ENCODE peak calls at places on chromosomes 12 and 14, in seven cellular contexts. One of them, this sample, is unnamed.

GRCh38 chr14:101491841-101492240 is 69.5 kb upstream of the DIO3 start:
- DNase-seq in H4: no peak
- DNase-seq in SJSA1: no peak
- DNase-seq in heart left ventricle: peak; percentile 5
- DNase-seq in activated naive CD4-positive, alpha-beta T cell treated with anti-CD3 and anti-CD28 coated beads, Interleukin-2, amount 10 ng/mL, durations not matched to agents 7 days and 5 days: peak; percentile 10
- DNase-seq in upper lobe of right lung: peak; percentile 30
- DNase-seq in stimulated activated CD8-positive, alpha-beta memory T cell treated with anti-CD3 and anti-CD28 coated beads, Interleukin-4, amount 100 ng/mL, for 4 hours: no peak
- DNase-seq in this sample: no peak

GRCh38 chr14:94113908-94114588 is 3.5 kb downstream of the IFI27 start:
- DNase-seq in H4: no peak
- DNase-seq in SJSA1: no peak
- DNase-seq in heart left ventricle: no peak
- DNase-seq in activated naive CD4-positive, alpha-beta T cell treated with anti-CD3 and anti-CD28 coated beads, Interleukin-2, amount 10 ng/mL, durations not matched to agents 7 days and 5 days: no peak
- DNase-seq in upper lobe of right lung: no peak
- DNase-seq in stimulated activated CD8-positive, alpha-beta memory T cell treated with anti-CD3 and anti-CD28 coated beads, Interleukin-4, amount 100 ng/mL, for 4 hours: no peak
- DNase-seq in this sample: no peak

GRCh38 chr12:2064078-2064507 is 11.3 kb downstream of the CACNA1C start:
- DNase-seq in H4: peak; percentile 79
- DNase-seq in SJSA1: peak; percentile 32
- DNase-seq in heart left ventricle: no peak
- DNase-seq in activated naive CD4-positive, alpha-beta T cell treated with anti-CD3 and anti-CD28 coated beads, Interleukin-2, amount 10 ng/mL, durations not matched to agents 7 days and 5 days: peak; percentile 47
- DNase-seq in upper lobe of right lung: no peak
- DNase-seq in stimulated activated CD8-positive, alpha-beta memory T cell treated with anti-CD3 and anti-CD28 coated beads, Interleukin-4, amount 100 ng/mL, for 4 hours: no peak
- DNase-seq in this sample: no peak

GRCh38 chr14:39988939-39989338 is 556.7 kb upstream of the FBXO33 start:
- DNase-seq in H4: peak; percentile 64
- DNase-seq in SJSA1: no peak
- DNase-seq in heart left ventricle: no peak
- DNase-seq in activated naive CD4-positive, alpha-beta T cell treated with anti-CD3 and anti-CD28 coated beads, Interleukin-2, amount 10 ng/mL, durations not matched to agents 7 days and 5 days: no peak
- DNase-seq in upper lobe of right lung: no peak
- DNase-seq in stimulated activated CD8-positive, alpha-beta memory T cell treated with anti-CD3 and anti-CD28 coated beads, Interleukin-4, amount 100 ng/mL, for 4 hours: no peak
- DNase-seq in this sample: no peak

GRCh38 chr14:68691031-68691864 is 101.6 kb downstream of the ZFP36L1 start:
- DNase-seq in H4: no peak
- DNase-seq in SJSA1: no peak
- DNase-seq in heart left ventricle: no peak
- DNase-seq in activated naive CD4-positive, alpha-beta T cell treated with anti-CD3 and anti-CD28 coated beads, Interleukin-2, amount 10 ng/mL, durations not matched to agents 7 days and 5 days: peak; percentile 19
- DNase-seq in upper lobe of right lung: peak; percentile 61
- DNase-seq in stimulated activated CD8-positive, alpha-beta memory T cell treated with anti-CD3 and anti-CD28 coated beads, Interleukin-4, amount 100 ng/mL, for 4 hours: no peak
- DNase-seq in this sample: no peak

GRCh38 chr14:74524076-74524812 is 30.7 kb downstream of the ISCA2 start:
- DNase-seq in H4: no peak
- DNase-seq in SJSA1: no peak
- DNase-seq in heart left ventricle: no peak
- DNase-seq in activated naive CD4-positive, alpha-beta T cell treated with anti-CD3 and anti-CD28 coated beads, Interleukin-2, amount 10 ng/mL, durations not matched to agents 7 days and 5 days: no peak
- DNase-seq in upper lobe of right lung: no peak
- DNase-seq in stimulated activated CD8-positive, alpha-beta memory T cell treated with anti-CD3 and anti-CD28 coated beads, Interleukin-4, amount 100 ng/mL, for 4 hours: no peak
- DNase-seq in this sample: no peak

GRCh38 chr12:28180791-28181190 is 9.5 kb upstream of the CCDC91 start:
- DNase-seq in H4: no peak
- DNase-seq in SJSA1: no peak
- DNase-seq in heart left ventricle: no peak
- DNase-seq in activated naive CD4-positive, alpha-beta T cell treated with anti-CD3 and anti-CD28 coated beads, Interleukin-2, amount 10 ng/mL, durations not matched to agents 7 days and 5 days: no peak
- DNase-seq in upper lobe of right lung: no peak
- DNase-seq in stimulated activated CD8-positive, alpha-beta memory T cell treated with anti-CD3 and anti-CD28 coated beads, Interleukin-4, amount 100 ng/mL, for 4 hours: no peak
- DNase-seq in this sample: no peak

GRCh38 chr12:862303-862911 is 87.1 kb downstream of the RAD52 start:
- DNase-seq in H4: no peak
- DNase-seq in SJSA1: no peak
- DNase-seq in heart left ventricle: no peak
- DNase-seq in activated naive CD4-positive, alpha-beta T cell treated with anti-CD3 and anti-CD28 coated beads, Interleukin-2, amount 10 ng/mL, durations not matched to agents 7 days and 5 days: no peak
- DNase-seq in upper lobe of right lung: no peak
- DNase-seq in stimulated activated CD8-positive, alpha-beta memory T cell treated with anti-CD3 and anti-CD28 coated beads, Interleukin-4, amount 100 ng/mL, for 4 hours: no peak
- DNase-seq in this sample: no peak

GRCh38 chr12:124484067-124484466 is 83.3 kb downstream of the NCOR2 start:
- DNase-seq in H4: no peak
- DNase-seq in SJSA1: no peak
- DNase-seq in heart left ventricle: no peak
- DNase-seq in activated naive CD4-positive, alpha-beta T cell treated with anti-CD3 and anti-CD28 coated beads, Interleukin-2, amount 10 ng/mL, durations not matched to agents 7 days and 5 days: no peak
- DNase-seq in upper lobe of right lung: no peak
- DNase-seq in stimulated activated CD8-positive, alpha-beta memory T cell treated with anti-CD3 and anti-CD28 coated beads, Interleukin-4, amount 100 ng/mL, for 4 hours: no peak
- DNase-seq in this sample: peak; percentile 20

GRCh38 chr14:71714225-71714624 is 218.0 kb upstream of the RGS6 start:
- DNase-seq in H4: no peak
- DNase-seq in SJSA1: no peak
- DNase-seq in heart left ventricle: no peak
- DNase-seq in activated naive CD4-positive, alpha-beta T cell treated with anti-CD3 and anti-CD28 coated beads, Interleukin-2, amount 10 ng/mL, durations not matched to agents 7 days and 5 days: no peak
- DNase-seq in upper lobe of right lung: no peak
- DNase-seq in stimulated activated CD8-positive, alpha-beta memory T cell treated with anti-CD3 and anti-CD28 coated beads, Interleukin-4, amount 100 ng/mL, for 4 hours: no peak
- DNase-seq in this sample: no peak

GRCh38 chr12:132261328-132262138 is 67.9 kb downstream of the GALNT9 start:
- DNase-seq in H4: no peak
- DNase-seq in SJSA1: no peak
- DNase-seq in heart left ventricle: no peak
- DNase-seq in activated naive CD4-positive, alpha-beta T cell treated with anti-CD3 and anti-CD28 coated beads, Interleukin-2, amount 10 ng/mL, durations not matched to agents 7 days and 5 days: no peak
- DNase-seq in upper lobe of right lung: no peak
- DNase-seq in stimulated activated CD8-positive, alpha-beta memory T cell treated with anti-CD3 and anti-CD28 coated beads, Interleukin-4, amount 100 ng/mL, for 4 hours: no peak
- DNase-seq in this sample: peak; percentile 29

GRCh38 chr12:67647547-67648305 is 819 bp upstream of the DYRK2 start:
- DNase-seq in H4: peak; percentile 90
- DNase-seq in SJSA1: peak; percentile 83
- DNase-seq in heart left ventricle: peak; percentile 82
- DNase-seq in activated naive CD4-positive, alpha-beta T cell treated with anti-CD3 and anti-CD28 coated beads, Interleukin-2, amount 10 ng/mL, durations not matched to agents 7 days and 5 days: peak; percentile 68
- DNase-seq in upper lobe of right lung: peak; percentile 84
- DNase-seq in stimulated activated CD8-positive, alpha-beta memory T cell treated with anti-CD3 and anti-CD28 coated beads, Interleukin-4, amount 100 ng/mL, for 4 hours: no peak
- DNase-seq in this sample: peak; percentile 82

GRCh38 chr14:61564623-61565091 is 130.7 kb upstream of the HIF1A start:
- DNase-seq in H4: peak; percentile 86
- DNase-seq in SJSA1: peak; percentile 95
- DNase-seq in heart left ventricle: no peak
- DNase-seq in activated naive CD4-positive, alpha-beta T cell treated with anti-CD3 and anti-CD28 coated beads, Interleukin-2, amount 10 ng/mL, durations not matched to agents 7 days and 5 days: no peak
- DNase-seq in upper lobe of right lung: no peak
- DNase-seq in stimulated activated CD8-positive, alpha-beta memory T cell treated with anti-CD3 and anti-CD28 coated beads, Interleukin-4, amount 100 ng/mL, for 4 hours: no peak
- DNase-seq in this sample: no peak

GRCh38 chr14:72917420-72917819 is 8.8 kb upstream of the DCAF4 start:
- DNase-seq in H4: no peak
- DNase-seq in SJSA1: no peak
- DNase-seq in heart left ventricle: no peak
- DNase-seq in activated naive CD4-positive, alpha-beta T cell treated with anti-CD3 and anti-CD28 coated beads, Interleukin-2, amount 10 ng/mL, durations not matched to agents 7 days and 5 days: no peak
- DNase-seq in upper lobe of right lung: no peak
- DNase-seq in stimulated activated CD8-positive, alpha-beta memory T cell treated with anti-CD3 and anti-CD28 coated beads, Interleukin-4, amount 100 ng/mL, for 4 hours: no peak
- DNase-seq in this sample: no peak

GRCh38 chr12:2650261-2651060 is 144.3 kb upstream of the FKBP4 start:
- DNase-seq in H4: no peak
- DNase-seq in SJSA1: no peak
- DNase-seq in heart left ventricle: no peak
- DNase-seq in activated naive CD4-positive, alpha-beta T cell treated with anti-CD3 and anti-CD28 coated beads, Interleukin-2, amount 10 ng/mL, durations not matched to agents 7 days and 5 days: no peak
- DNase-seq in upper lobe of right lung: peak; percentile 40
- DNase-seq in stimulated activated CD8-positive, alpha-beta memory T cell treated with anti-CD3 and anti-CD28 coated beads, Interleukin-4, amount 100 ng/mL, for 4 hours: no peak
- DNase-seq in this sample: no peak

GRCh38 chr14:22289570-22289969 is 299.5 kb downstream of the DAD1 start:
- DNase-seq in H4: no peak
- DNase-seq in SJSA1: no peak
- DNase-seq in heart left ventricle: no peak
- DNase-seq in activated naive CD4-positive, alpha-beta T cell treated with anti-CD3 and anti-CD28 coated beads, Interleukin-2, amount 10 ng/mL, durations not matched to agents 7 days and 5 days: no peak
- DNase-seq in upper lobe of right lung: no peak
- DNase-seq in stimulated activated CD8-positive, alpha-beta memory T cell treated with anti-CD3 and anti-CD28 coated beads, Interleukin-4, amount 100 ng/mL, for 4 hours: no peak
- DNase-seq in this sample: no peak

GRCh38 chr14:105026033-105026785 is 5.3 kb upstream of the CDCA4 start:
- DNase-seq in H4: no peak
- DNase-seq in SJSA1: no peak
- DNase-seq in heart left ventricle: no peak
- DNase-seq in activated naive CD4-positive, alpha-beta T cell treated with anti-CD3 and anti-CD28 coated beads, Interleukin-2, amount 10 ng/mL, durations not matched to agents 7 days and 5 days: no peak
- DNase-seq in upper lobe of right lung: no peak
- DNase-seq in stimulated activated CD8-positive, alpha-beta memory T cell treated with anti-CD3 and anti-CD28 coated beads, Interleukin-4, amount 100 ng/mL, for 4 hours: no peak
- DNase-seq in this sample: no peak

GRCh38 chr12:15522574-15523187 is 200.4 kb downstream of the PTPRO start:
- DNase-seq in H4: peak; percentile 59
- DNase-seq in SJSA1: no peak
- DNase-seq in heart left ventricle: no peak
- DNase-seq in activated naive CD4-positive, alpha-beta T cell treated with anti-CD3 and anti-CD28 coated beads, Interleukin-2, amount 10 ng/mL, durations not matched to agents 7 days and 5 days: no peak
- DNase-seq in upper lobe of right lung: no peak
- DNase-seq in stimulated activated CD8-positive, alpha-beta memory T cell treated with anti-CD3 and anti-CD28 coated beads, Interleukin-4, amount 100 ng/mL, for 4 hours: no peak
- DNase-seq in this sample: no peak

GRCh38 chr12:93614917-93615596 is 42.6 kb downstream of the SOCS2 start:
- DNase-seq in H4: no peak
- DNase-seq in SJSA1: no peak
- DNase-seq in heart left ventricle: no peak
- DNase-seq in activated naive CD4-positive, alpha-beta T cell treated with anti-CD3 and anti-CD28 coated beads, Interleukin-2, amount 10 ng/mL, durations not matched to agents 7 days and 5 days: no peak
- DNase-seq in upper lobe of right lung: no peak
- DNase-seq in stimulated activated CD8-positive, alpha-beta memory T cell treated with anti-CD3 and anti-CD28 coated beads, Interleukin-4, amount 100 ng/mL, for 4 hours: no peak
- DNase-seq in this sample: no peak

GRCh38 chr14:77459072-77459723 is 1.3 kb downstream of the AHSA1 start:
- DNase-seq in H4: peak; percentile 45
- DNase-seq in SJSA1: peak; percentile 56
- DNase-seq in heart left ventricle: peak; percentile 48
- DNase-seq in activated naive CD4-positive, alpha-beta T cell treated with anti-CD3 and anti-CD28 coated beads, Interleukin-2, amount 10 ng/mL, durations not matched to agents 7 days and 5 days: peak; percentile 82
- DNase-seq in upper lobe of right lung: no peak
- DNase-seq in stimulated activated CD8-positive, alpha-beta memory T cell treated with anti-CD3 and anti-CD28 coated beads, Interleukin-4, amount 100 ng/mL, for 4 hours: peak; percentile 24
- DNase-seq in this sample: no peak

GRCh38 chr14:92659765-92660561 is 88.5 kb downstream of the LGMN start:
- DNase-seq in H4: no peak
- DNase-seq in SJSA1: no peak
- DNase-seq in heart left ventricle: peak; percentile 60
- DNase-seq in activated naive CD4-positive, alpha-beta T cell treated with anti-CD3 and anti-CD28 coated beads, Interleukin-2, amount 10 ng/mL, durations not matched to agents 7 days and 5 days: no peak
- DNase-seq in upper lobe of right lung: peak; percentile 72
- DNase-seq in stimulated activated CD8-positive, alpha-beta memory T cell treated with anti-CD3 and anti-CD28 coated beads, Interleukin-4, amount 100 ng/mL, for 4 hours: no peak
- DNase-seq in this sample: peak; percentile 52

GRCh38 chr14:104305511-104306449 is 167.4 kb downstream of the KIF26A start:
- DNase-seq in H4: no peak
- DNase-seq in SJSA1: no peak
- DNase-seq in heart left ventricle: no peak
- DNase-seq in activated naive CD4-positive, alpha-beta T cell treated with anti-CD3 and anti-CD28 coated beads, Interleukin-2, amount 10 ng/mL, durations not matched to agents 7 days and 5 days: no peak
- DNase-seq in upper lobe of right lung: no peak
- DNase-seq in stimulated activated CD8-positive, alpha-beta memory T cell treated with anti-CD3 and anti-CD28 coated beads, Interleukin-4, amount 100 ng/mL, for 4 hours: no peak
- DNase-seq in this sample: peak; percentile 22

GRCh38 chr14:62029569-62029924 is 267.3 kb downstream of the SNAPC1 start:
- DNase-seq in H4: no peak
- DNase-seq in SJSA1: no peak
- DNase-seq in heart left ventricle: no peak
- DNase-seq in activated naive CD4-positive, alpha-beta T cell treated with anti-CD3 and anti-CD28 coated beads, Interleukin-2, amount 10 ng/mL, durations not matched to agents 7 days and 5 days: no peak
- DNase-seq in upper lobe of right lung: no peak
- DNase-seq in stimulated activated CD8-positive, alpha-beta memory T cell treated with anti-CD3 and anti-CD28 coated beads, Interleukin-4, amount 100 ng/mL, for 4 hours: no peak
- DNase-seq in this sample: no peak

GRCh38 chr14:42123526-42123925 is 516.9 kb downstream of the LRFN5 start:
- DNase-seq in H4: no peak
- DNase-seq in SJSA1: no peak
- DNase-seq in heart left ventricle: no peak
- DNase-seq in activated naive CD4-positive, alpha-beta T cell treated with anti-CD3 and anti-CD28 coated beads, Interleukin-2, amount 10 ng/mL, durations not matched to agents 7 days and 5 days: no peak
- DNase-seq in upper lobe of right lung: no peak
- DNase-seq in stimulated activated CD8-positive, alpha-beta memory T cell treated with anti-CD3 and anti-CD28 coated beads, Interleukin-4, amount 100 ng/mL, for 4 hours: no peak
- DNase-seq in this sample: no peak

GRCh38 chr12:7142057-7142644 is 12.0 kb downstream of the CLSTN3 start:
- DNase-seq in H4: peak; percentile 44
- DNase-seq in SJSA1: no peak
- DNase-seq in heart left ventricle: no peak
- DNase-seq in activated naive CD4-positive, alpha-beta T cell treated with anti-CD3 and anti-CD28 coated beads, Interleukin-2, amount 10 ng/mL, durations not matched to agents 7 days and 5 days: peak; percentile 74
- DNase-seq in upper lobe of right lung: peak; percentile 79
- DNase-seq in stimulated activated CD8-positive, alpha-beta memory T cell treated with anti-CD3 and anti-CD28 coated beads, Interleukin-4, amount 100 ng/mL, for 4 hours: no peak
- DNase-seq in this sample: no peak

GRCh38 chr12:52014567-52015392 is 8.0 kb downstream of the TAMALIN start:
- DNase-seq in H4: no peak
- DNase-seq in SJSA1: no peak
- DNase-seq in heart left ventricle: no peak
- DNase-seq in activated naive CD4-positive, alpha-beta T cell treated with anti-CD3 and anti-CD28 coated beads, Interleukin-2, amount 10 ng/mL, durations not matched to agents 7 days and 5 days: no peak
- DNase-seq in upper lobe of right lung: no peak
- DNase-seq in stimulated activated CD8-positive, alpha-beta memory T cell treated with anti-CD3 and anti-CD28 coated beads, Interleukin-4, amount 100 ng/mL, for 4 hours: no peak
- DNase-seq in this sample: peak; percentile 60

GRCh38 chr12:7557227-7557626 is 53.6 kb upstream of the CD163 start:
- DNase-seq in H4: no peak
- DNase-seq in SJSA1: no peak
- DNase-seq in heart left ventricle: no peak
- DNase-seq in activated naive CD4-positive, alpha-beta T cell treated with anti-CD3 and anti-CD28 coated beads, Interleukin-2, amount 10 ng/mL, durations not matched to agents 7 days and 5 days: no peak
- DNase-seq in upper lobe of right lung: no peak
- DNase-seq in stimulated activated CD8-positive, alpha-beta memory T cell treated with anti-CD3 and anti-CD28 coated beads, Interleukin-4, amount 100 ng/mL, for 4 hours: no peak
- DNase-seq in this sample: no peak

GRCh38 chr12:75628511-75628910 is 117.1 kb upstream of the KRR1 start:
- DNase-seq in H4: no peak
- DNase-seq in SJSA1: no peak
- DNase-seq in heart left ventricle: no peak
- DNase-seq in activated naive CD4-positive, alpha-beta T cell treated with anti-CD3 and anti-CD28 coated beads, Interleukin-2, amount 10 ng/mL, durations not matched to agents 7 days and 5 days: no peak
- DNase-seq in upper lobe of right lung: no peak
- DNase-seq in stimulated activated CD8-positive, alpha-beta memory T cell treated with anti-CD3 and anti-CD28 coated beads, Interleukin-4, amount 100 ng/mL, for 4 hours: no peak
- DNase-seq in this sample: no peak

GRCh38 chr14:23704890-23705289 is 68.7 kb downstream of the DHRS2 start:
- DNase-seq in H4: no peak
- DNase-seq in SJSA1: no peak
- DNase-seq in heart left ventricle: no peak
- DNase-seq in activated naive CD4-positive, alpha-beta T cell treated with anti-CD3 and anti-CD28 coated beads, Interleukin-2, amount 10 ng/mL, durations not matched to agents 7 days and 5 days: no peak
- DNase-seq in upper lobe of right lung: no peak
- DNase-seq in stimulated activated CD8-positive, alpha-beta memory T cell treated with anti-CD3 and anti-CD28 coated beads, Interleukin-4, amount 100 ng/mL, for 4 hours: no peak
- DNase-seq in this sample: no peak

GRCh38 chr12:103908877-103909276 is 21.3 kb upstream of the HSP90B1 start:
- DNase-seq in H4: no peak
- DNase-seq in SJSA1: no peak
- DNase-seq in heart left ventricle: no peak
- DNase-seq in activated naive CD4-positive, alpha-beta T cell treated with anti-CD3 and anti-CD28 coated beads, Interleukin-2, amount 10 ng/mL, durations not matched to agents 7 days and 5 days: no peak
- DNase-seq in upper lobe of right lung: no peak
- DNase-seq in stimulated activated CD8-positive, alpha-beta memory T cell treated with anti-CD3 and anti-CD28 coated beads, Interleukin-4, amount 100 ng/mL, for 4 hours: no peak
- DNase-seq in this sample: no peak

GRCh38 chr12:74415633-74416032 is 122.0 kb upstream of the ATXN7L3B start:
- DNase-seq in H4: peak; percentile 52
- DNase-seq in SJSA1: no peak
- DNase-seq in heart left ventricle: no peak
- DNase-seq in activated naive CD4-positive, alpha-beta T cell treated with anti-CD3 and anti-CD28 coated beads, Interleukin-2, amount 10 ng/mL, durations not matched to agents 7 days and 5 days: no peak
- DNase-seq in upper lobe of right lung: no peak
- DNase-seq in stimulated activated CD8-positive, alpha-beta memory T cell treated with anti-CD3 and anti-CD28 coated beads, Interleukin-4, amount 100 ng/mL, for 4 hours: no peak
- DNase-seq in this sample: no peak

GRCh38 chr12:88538250-88538649 is 42.0 kb downstream of the KITLG start:
- DNase-seq in H4: no peak
- DNase-seq in SJSA1: no peak
- DNase-seq in heart left ventricle: no peak
- DNase-seq in activated naive CD4-positive, alpha-beta T cell treated with anti-CD3 and anti-CD28 coated beads, Interleukin-2, amount 10 ng/mL, durations not matched to agents 7 days and 5 days: no peak
- DNase-seq in upper lobe of right lung: no peak
- DNase-seq in stimulated activated CD8-positive, alpha-beta memory T cell treated with anti-CD3 and anti-CD28 coated beads, Interleukin-4, amount 100 ng/mL, for 4 hours: no peak
- DNase-seq in this sample: no peak

GRCh38 chr14:50047274-50047676 is 69.1 kb downstream of the VCPKMT start:
- DNase-seq in H4: no peak
- DNase-seq in SJSA1: no peak
- DNase-seq in heart left ventricle: peak; percentile 39
- DNase-seq in activated naive CD4-positive, alpha-beta T cell treated with anti-CD3 and anti-CD28 coated beads, Interleukin-2, amount 10 ng/mL, durations not matched to agents 7 days and 5 days: no peak
- DNase-seq in upper lobe of right lung: no peak
- DNase-seq in stimulated activated CD8-positive, alpha-beta memory T cell treated with anti-CD3 and anti-CD28 coated beads, Interleukin-4, amount 100 ng/mL, for 4 hours: no peak
- DNase-seq in this sample: no peak

GRCh38 chr12:73517859-73518258 is 1019.8 kb upstream of the ATXN7L3B start:
- DNase-seq in H4: no peak
- DNase-seq in SJSA1: no peak
- DNase-seq in heart left ventricle: no peak
- DNase-seq in activated naive CD4-positive, alpha-beta T cell treated with anti-CD3 and anti-CD28 coated beads, Interleukin-2, amount 10 ng/mL, durations not matched to agents 7 days and 5 days: no peak
- DNase-seq in upper lobe of right lung: no peak
- DNase-seq in stimulated activated CD8-positive, alpha-beta memory T cell treated with anti-CD3 and anti-CD28 coated beads, Interleukin-4, amount 100 ng/mL, for 4 hours: no peak
- DNase-seq in this sample: no peak

GRCh38 chr12:75852143-75852542 is 179.4 kb downstream of the PHLDA1 start:
- DNase-seq in H4: no peak
- DNase-seq in SJSA1: no peak
- DNase-seq in heart left ventricle: no peak
- DNase-seq in activated naive CD4-positive, alpha-beta T cell treated with anti-CD3 and anti-CD28 coated beads, Interleukin-2, amount 10 ng/mL, durations not matched to agents 7 days and 5 days: no peak
- DNase-seq in upper lobe of right lung: no peak
- DNase-seq in stimulated activated CD8-positive, alpha-beta memory T cell treated with anti-CD3 and anti-CD28 coated beads, Interleukin-4, amount 100 ng/mL, for 4 hours: no peak
- DNase-seq in this sample: no peak

GRCh38 chr14:100037351-100037750 is 27.9 kb upstream of the EVL start:
- DNase-seq in H4: no peak
- DNase-seq in SJSA1: no peak
- DNase-seq in heart left ventricle: no peak
- DNase-seq in activated naive CD4-positive, alpha-beta T cell treated with anti-CD3 and anti-CD28 coated beads, Interleukin-2, amount 10 ng/mL, durations not matched to agents 7 days and 5 days: no peak
- DNase-seq in upper lobe of right lung: no peak
- DNase-seq in stimulated activated CD8-positive, alpha-beta memory T cell treated with anti-CD3 and anti-CD28 coated beads, Interleukin-4, amount 100 ng/mL, for 4 hours: no peak
- DNase-seq in this sample: no peak

This sample was measured in right cardiac atrium.